ENCODE peak calls at places on chromosomes 7 and 10, in eight cellular contexts. One of them, this sample, is unnamed.
A peak's percentile ranks its signal among the peaks of the same experiment; 100 is the strongest.

GRCh38 chr10:3906511-3907111 is 121.6 kb upstream of the KLF6 start:
- DNase-seq in CD8-positive, alpha-beta T cell: no peak
- DNase-seq in lung: no peak
- DNase-seq in ecto neural progenitor cell: no peak
- DNase-seq in upper lobe of right lung: no peak
- DNase-seq in OCI-LY7: no peak
- DNase-seq in Kasumi-1: no peak
- DNase-seq in left colon: no peak
- DNase-seq in this sample: no peak

GRCh38 chr7:80277434-80278427 is 143.1 kb downstream of the GNAI1 start:
- DNase-seq in left colon: no peak
- DNase-seq in Kasumi-1: no peak
- DNase-seq in ecto neural progenitor cell: no peak
- DNase-seq in upper lobe of right lung: no peak
- DNase-seq in lung: no peak
- DNase-seq in OCI-LY7: no peak
- DNase-seq in CD8-positive, alpha-beta T cell: no peak
- DNase-seq in this sample: peak; percentile 53

GRCh38 chr7:123537026-123537642 is 2.7 kb upstream of the IQUB start:
- DNase-seq in left colon: no peak
- DNase-seq in CD8-positive, alpha-beta T cell: no peak
- DNase-seq in ecto neural progenitor cell: no peak
- DNase-seq in OCI-LY7: peak; percentile 51
- DNase-seq in upper lobe of right lung: no peak
- DNase-seq in lung: no peak
- DNase-seq in Kasumi-1: peak; percentile 16
- DNase-seq in this sample: peak; percentile 58

GRCh38 chr10:122040786-122041185 is 51.8 kb downstream of the TACC2 start:
- DNase-seq in Kasumi-1: no peak
- DNase-seq in ecto neural progenitor cell: no peak
- DNase-seq in CD8-positive, alpha-beta T cell: no peak
- DNase-seq in lung: no peak
- DNase-seq in OCI-LY7: no peak
- DNase-seq in upper lobe of right lung: no peak
- DNase-seq in left colon: no peak
- DNase-seq in this sample: no peak

GRCh38 chr7:99860281-99861127 is 16.3 kb downstream of the OR2AE1 start:
- DNase-seq in upper lobe of right lung: no peak
- DNase-seq in left colon: no peak
- DNase-seq in ecto neural progenitor cell: no peak
- DNase-seq in OCI-LY7: no peak
- DNase-seq in CD8-positive, alpha-beta T cell: no peak
- DNase-seq in Kasumi-1: no peak
- DNase-seq in lung: no peak
- DNase-seq in this sample: peak; percentile 32

GRCh38 chr7:96241834-96242233 is 80.1 kb downstream of the SLC25A13 start:
- DNase-seq in left colon: no peak
- DNase-seq in lung: no peak
- DNase-seq in CD8-positive, alpha-beta T cell: no peak
- DNase-seq in OCI-LY7: no peak
- DNase-seq in ecto neural progenitor cell: no peak
- DNase-seq in Kasumi-1: peak; percentile 63
- DNase-seq in upper lobe of right lung: no peak
- DNase-seq in this sample: no peak

GRCh38 chr10:31034041-31034918 is 2.6 kb upstream of the ZNF438 start:
- DNase-seq in ecto neural progenitor cell: no peak
- DNase-seq in lung: no peak
- DNase-seq in left colon: no peak
- DNase-seq in CD8-positive, alpha-beta T cell: no peak
- DNase-seq in upper lobe of right lung: no peak
- DNase-seq in Kasumi-1: peak; percentile 19
- DNase-seq in OCI-LY7: no peak
- DNase-seq in this sample: peak; percentile 93

GRCh38 chr7:115471891-115472290 is 550.0 kb downstream of the MDFIC start:
- DNase-seq in upper lobe of right lung: no peak
- DNase-seq in left colon: no peak
- DNase-seq in OCI-LY7: no peak
- DNase-seq in ecto neural progenitor cell: no peak
- DNase-seq in Kasumi-1: no peak
- DNase-seq in lung: no peak
- DNase-seq in CD8-positive, alpha-beta T cell: no peak
- DNase-seq in this sample: peak; percentile 35

GRCh38 chr10:4527281-4527960 is 298.6 kb upstream of the AKR1E2 start:
- DNase-seq in left colon: no peak
- DNase-seq in CD8-positive, alpha-beta T cell: no peak
- DNase-seq in OCI-LY7: no peak
- DNase-seq in lung: no peak
- DNase-seq in ecto neural progenitor cell: no peak
- DNase-seq in Kasumi-1: no peak
- DNase-seq in upper lobe of right lung: no peak
- DNase-seq in this sample: peak; percentile 33

GRCh38 chr10:49605939-49606509 is 4.1 kb upstream of the SLC18A3 start:
- DNase-seq in left colon: no peak
- DNase-seq in CD8-positive, alpha-beta T cell: no peak
- DNase-seq in upper lobe of right lung: peak; percentile 34
- DNase-seq in OCI-LY7: no peak
- DNase-seq in Kasumi-1: no peak
- DNase-seq in lung: no peak
- DNase-seq in ecto neural progenitor cell: peak; percentile 27
- DNase-seq in this sample: no peak

GRCh38 chr10:92914478-92915066 is 66.3 kb downstream of the EXOC6 start:
- DNase-seq in CD8-positive, alpha-beta T cell: peak; percentile 33
- DNase-seq in left colon: peak; percentile 40
- DNase-seq in ecto neural progenitor cell: peak; percentile 56
- DNase-seq in lung: peak; percentile 38
- DNase-seq in upper lobe of right lung: no peak
- DNase-seq in OCI-LY7: peak; percentile 68
- DNase-seq in Kasumi-1: peak; percentile 84
- DNase-seq in this sample: peak; percentile 55

GRCh38 chr10:112689327-112689726 is 242.3 kb downstream of the VTI1A start:
- DNase-seq in upper lobe of right lung: no peak
- DNase-seq in left colon: peak; percentile 44
- DNase-seq in ecto neural progenitor cell: no peak
- DNase-seq in OCI-LY7: no peak
- DNase-seq in CD8-positive, alpha-beta T cell: no peak
- DNase-seq in Kasumi-1: peak; percentile 16
- DNase-seq in lung: no peak
- DNase-seq in this sample: peak; percentile 33

GRCh38 chr7:54858008-54858692 is 99.1 kb upstream of the SEC61G start:
- DNase-seq in ecto neural progenitor cell: no peak
- DNase-seq in upper lobe of right lung: no peak
- DNase-seq in left colon: no peak
- DNase-seq in CD8-positive, alpha-beta T cell: no peak
- DNase-seq in Kasumi-1: no peak
- DNase-seq in OCI-LY7: no peak
- DNase-seq in lung: no peak
- DNase-seq in this sample: no peak